ENCODE peak calls at places on chromosomes 11 and 22, in four cellular contexts. R is cardiac fibroblast, T is GM13976, N is BJ. U is an unnamed sample.

GRCh38 chr22:48746789-48747425 is 1080.8 kb downstream of the BRD1 start:
- DNase-seq in R (no peak), T (no peak), N (no peak), U (no peak)

GRCh38 chr11:93054881-93055280 is 85.4 kb downstream of the MTNR1B start:
- DNase-seq in R (peak; percentile 84), T (no peak), N (peak; percentile 77), U (peak; percentile 83)

GRCh38 chr11:120054016-120054752 is 83.7 kb downstream of the TRIM29 start:
- DNase-seq in R (no peak), T (no peak), N (no peak), U (no peak)

GRCh38 chr22:29214232-29214631 is 8.5 kb downstream of the EMID1 start:
- DNase-seq in R (no peak), T (no peak), N (no peak), U (no peak)

GRCh38 chr11:119306373-119306890 is 10.5 kb downstream of the MCAM start:
- DNase-seq in R (peak; percentile 57), T (no peak), N (no peak), U (peak; percentile 80)

GRCh38 chr11:57680552-57680874 is 12.6 kb downstream of the ZDHHC5 start:
- DNase-seq in R (peak; percentile 45), T (no peak), N (no peak), U (no peak)

GRCh38 chr11:118109231-118109630 is 22.5 kb upstream of the SMIM35 start:
- DNase-seq in R (peak; percentile 11), T (no peak), N (no peak), U (peak; percentile 21)

GRCh38 chr11:134752964-134753804 is 341.1 kb upstream of the B3GAT1 start:
- DNase-seq in R (no peak), T (no peak), N (no peak), U (no peak)

GRCh38 chr11:122897606-122898210 is 15.1 kb downstream of the JHY start:
- DNase-seq in R (peak; percentile 42), T (no peak), N (peak; percentile 55), U (peak; percentile 47)

GRCh38 chr11:96794152-96794551 is 404.3 kb downstream of the JRKL start:
- DNase-seq in R (no peak), T (no peak), N (no peak), U (no peak)
- TF ChIP-seq CTCF in R (no peak), T (no peak), N (peak; percentile 10), U (no peak)

GRCh38 chr22:46931414-46931813 is 169.0 kb downstream of the TBC1D22A start:
- DNase-seq in R (peak; percentile 23), T (no peak), N (no peak), U (peak; percentile 24)
- TF ChIP-seq CTCF in R (no peak), T (no peak), N (peak; percentile 23), U (peak; percentile 24)

DNA sequence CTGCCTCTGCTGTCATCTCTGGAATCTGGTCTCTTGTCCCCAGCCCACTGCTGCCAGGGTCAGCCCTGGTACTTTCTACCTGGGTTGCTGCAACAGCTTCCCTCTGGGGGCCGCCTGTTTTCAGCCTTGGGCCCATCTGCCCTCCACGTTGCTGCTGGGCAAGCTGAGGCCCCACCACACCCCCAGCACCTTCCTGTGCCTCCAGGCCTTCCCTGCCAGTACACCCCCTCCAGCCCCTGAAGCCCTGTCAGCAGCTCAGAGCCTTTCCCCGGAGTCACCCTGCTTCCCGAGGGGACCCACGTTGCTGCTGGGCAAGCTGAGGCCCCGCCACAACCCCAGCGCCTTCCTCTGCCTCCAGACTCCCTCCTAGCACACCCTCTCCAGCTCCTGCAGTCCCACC is 3.3 kb upstream of the SAMM50 start:
- DNase-seq in R (no peak), T (no peak), N (no peak), U (no peak)
- TF ChIP-seq CTCF in R (no peak), T (no peak), N (no peak), U (no peak)

GRCh38 chr22:17233348-17234043 is 14.3 kb upstream of the ADA2 start:
- DNase-seq in R (no peak), T (no peak), N (no peak), U (no peak)

GRCh38 chr22:17235149-17235655 is 16.0 kb upstream of the ADA2 start:
- DNase-seq in R (no peak), T (no peak), N (no peak), U (no peak)

GRCh38 chr22:17232406-17232805 is 13.2 kb upstream of the ADA2 start:
- DNase-seq in R (no peak), T (no peak), N (no peak), U (no peak)

GRCh38 chr22:17235861-17236260 is 16.6 kb upstream of the ADA2 start:
- DNase-seq in R (no peak), T (no peak), N (no peak), U (no peak)

DNA sequence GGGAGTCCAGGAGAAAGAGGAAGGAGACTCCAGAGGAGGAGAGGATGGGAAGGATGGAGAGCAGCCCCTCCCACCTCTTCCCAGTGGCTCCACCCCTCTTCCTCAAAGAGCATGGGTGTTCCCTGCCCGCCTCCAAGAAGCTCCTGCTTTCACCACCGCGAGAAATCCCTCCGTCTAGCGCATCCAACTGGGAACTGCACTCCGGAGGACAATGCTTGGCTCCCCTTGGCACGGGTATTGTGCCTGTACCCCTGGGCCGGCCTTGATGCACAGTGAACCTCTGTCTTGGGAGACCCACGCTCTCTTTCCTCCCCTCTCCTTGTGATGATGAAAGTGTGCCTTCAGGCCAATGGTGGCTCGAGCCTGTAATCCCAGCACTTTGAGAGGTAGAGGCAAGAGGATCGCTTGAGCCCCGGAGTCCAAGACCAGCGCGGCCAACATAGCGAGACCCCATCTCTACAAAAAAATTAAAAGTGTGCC is 14.9 kb upstream of the ADA2 start:
- DNase-seq in R (peak; percentile 17), T (no peak), N (no peak), U (no peak)
- TF ChIP-seq CTCF in R (no peak), T (no peak), N (peak; percentile 12), U (no peak)

DNA sequence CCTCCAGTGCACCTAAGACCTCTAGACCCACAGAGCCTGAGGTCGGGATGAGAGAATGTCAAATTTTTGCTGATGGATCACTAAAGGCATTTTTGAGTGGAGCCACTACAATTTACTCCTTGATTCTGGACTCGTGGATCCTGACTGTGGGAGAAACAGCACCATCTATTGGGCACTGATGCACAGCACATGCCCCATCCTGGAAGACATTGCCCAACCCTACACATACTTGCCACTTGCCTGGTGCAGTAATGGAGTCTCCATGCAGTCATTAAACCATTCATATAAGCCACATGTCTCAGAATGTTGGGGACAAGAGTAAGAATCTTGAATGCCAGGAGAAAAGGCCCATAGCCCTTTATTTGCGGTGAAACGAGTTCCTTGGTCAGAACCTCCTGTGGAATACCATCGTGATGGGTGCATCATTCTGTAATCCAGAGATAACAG is 103.9 kb downstream of the GGTLC2 start:
- DNase-seq in R (peak; percentile 68), T (no peak), N (no peak), U (peak; percentile 78)
- TF ChIP-seq CTCF in R (peak; percentile 81), T (peak; percentile 71), N (peak; percentile 86), U (peak; percentile 91)

DNA sequence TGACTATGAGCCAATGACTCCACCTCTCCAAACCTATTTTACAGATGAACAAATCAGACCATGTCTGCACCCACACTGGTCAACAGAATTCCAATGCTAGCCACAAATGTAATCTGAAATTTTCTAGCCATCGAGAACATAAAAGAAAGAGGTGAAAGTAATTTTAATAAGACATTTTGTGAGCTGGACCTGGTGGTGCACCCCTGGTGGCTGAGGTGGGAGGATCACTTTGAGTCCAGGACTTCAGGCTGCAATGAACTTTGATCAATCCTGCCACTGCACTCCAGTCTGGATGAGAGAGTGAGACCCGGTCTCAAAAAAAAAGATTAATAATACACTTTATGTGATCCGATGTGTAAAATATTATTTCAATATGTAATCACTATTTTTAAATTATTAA is 9.4 kb upstream of the RNF185 start:
- DNase-seq in R (no peak), T (no peak), N (no peak), U (peak; percentile 40)
- TF ChIP-seq CTCF in R (peak; percentile 49), T (no peak), N (peak; percentile 41), U (peak; percentile 57)

DNA sequence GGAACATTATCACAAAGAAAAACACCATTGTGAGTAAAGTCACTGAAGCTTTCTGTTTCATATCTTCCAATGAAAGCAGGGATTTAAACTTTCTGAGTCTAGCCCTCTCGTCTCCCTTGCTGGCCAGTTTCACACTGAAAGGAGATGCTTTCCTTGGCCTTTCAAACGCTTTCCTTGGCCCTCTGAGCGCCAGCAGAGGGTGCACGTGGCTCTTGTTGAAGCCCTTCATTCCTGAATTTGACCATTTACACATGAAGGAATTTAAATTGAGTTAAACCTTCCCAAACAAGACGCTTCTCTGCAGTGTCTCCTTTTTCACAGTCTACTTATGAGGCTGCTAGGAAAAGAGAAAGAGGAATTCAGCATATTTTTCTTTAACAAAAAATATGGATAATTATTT is 21.5 kb downstream of the NNMT start:
- DNase-seq in R (peak; percentile 78), T (no peak), N (no peak), U (peak; percentile 47)
- TF ChIP-seq CTCF in R (peak; percentile 36), T (no peak), N (peak; percentile 54), U (peak; percentile 56)

GRCh38 chr11:129333873-129334272 is 41.8 kb upstream of the BARX2 start:
- DNase-seq in R (no peak), T (no peak), N (no peak), U (no peak)
- TF ChIP-seq CTCF in R (peak; percentile 18), T (no peak), N (peak; percentile 11), U (no peak)

GRCh38 chr11:90476442-90477007 is 253.7 kb upstream of the CHORDC1 start:
- DNase-seq in R (peak; percentile 24), T (no peak), N (no peak), U (no peak)
- TF ChIP-seq CTCF in R (no peak), T (peak; percentile 26), N (no peak), U (no peak)

GRCh38 chr11:4495986-4496385 is 13.5 kb downstream of the OR52K1 start:
- DNase-seq in R (no peak), T (no peak), N (no peak), U (no peak)

GRCh38 chr11:4491878-4492606 is 9.6 kb downstream of the OR52K1 start:
- DNase-seq in R (no peak), T (no peak), N (no peak), U (no peak)

GRCh38 chr11:4495487-4495886 is 13.0 kb downstream of the OR52K1 start:
- DNase-seq in R (peak; percentile 4), T (no peak), N (no peak), U (no peak)

GRCh38 chr11:4496555-4497248 is 14.3 kb downstream of the OR52K1 start:
- DNase-seq in R (peak; percentile 5), T (no peak), N (no peak), U (peak; percentile 3)

GRCh38 chr11:4493480-4493818 is 11.0 kb downstream of the OR52K1 start:
- DNase-seq in R (no peak), T (no peak), N (no peak), U (no peak)
- TF ChIP-seq CTCF in R (no peak), T (no peak), N (no peak), U (no peak)

U was measured in foreskin fibroblast.